ENCODE peak calls at places on chromosome 19, in four cellular contexts. M, R, W and S are unnamed samples.
A peak's percentile ranks its signal among the peaks of the same experiment; 100 is the strongest.

GRCh38 chr19:9863759-9864158 is 28.6 kb downstream of the PIN1 start:
- DNase-seq in M (no peak), R (no peak), W (no peak), S (no peak)

GRCh38 chr19:54107876-54108490 is 5.3 kb downstream of the NDUFA3 start:
- DNase-seq in W (no peak), R (peak; percentile 12), M (no peak), S (no peak)

GRCh38 chr19:54178581-54179261 is 5.8 kb upstream of the TMC4 start:
- DNase-seq in M (no peak), W (no peak), R (no peak), S (peak; percentile 52)

GRCh38 chr19:45331411-45331810 is 8.7 kb upstream of the CKM start:
- DNase-seq in M (peak; percentile 22), R (no peak), W (no peak), S (peak; percentile 61)

GRCh38 chr19:42216653-42217521 is 590 bp downstream of the DEDD2 start:
- DNase-seq in R (peak; percentile 79), M (peak; percentile 15), W (no peak), S (peak; percentile 44)

GRCh38 chr19:14006766-14007562 is 844 bp upstream of the RFX1 start:
- DNase-seq in M (no peak), R (peak; percentile 84), W (no peak), S (peak; percentile 70)

GRCh38 chr19:4584670-4585460 is 25.4 kb upstream of the SEMA6B start:
- DNase-seq in M (no peak), R (peak; percentile 54), W (no peak), S (no peak)

GRCh38 chr19:9309974-9310446 is 372 bp upstream of the ZNF699 start:
- DNase-seq in R (peak; percentile 90), M (no peak), W (no peak), S (peak; percentile 88)

GRCh38 chr19:43667524-43668405 is 2.2 kb downstream of the PLAUR start:
- DNase-seq in M (no peak), R (peak; percentile 94), W (no peak), S (no peak)

GRCh38 chr19:33497151-33497777 is 24.3 kb downstream of the PEPD start:
- DNase-seq in W (no peak), R (no peak), M (no peak), S (no peak)

GRCh38 chr19:35543280-35544109 is 1.9 kb upstream of the TMEM147 start:
- DNase-seq in M (no peak), R (no peak), W (no peak), S (no peak)

GRCh38 chr19:38376576-38376975 is 2.2 kb downstream of the PSMD8 start:
- DNase-seq in M (no peak), W (no peak), R (no peak), S (no peak)

GRCh38 chr19:1495051-1495798 is 4.2 kb downstream of the REEP6 start:
- DNase-seq in R (no peak), W (no peak), M (no peak), S (no peak)

GRCh38 chr19:55690769-55691545 is 15.9 kb downstream of the EPN1 start:
- DNase-seq in M (no peak), W (no peak), R (no peak), S (no peak)

GRCh38 chr19:46475976-46476375 is 4.6 kb upstream of the PNMA8A start:
- DNase-seq in R (no peak), M (no peak), W (no peak), S (no peak)

GRCh38 chr19:39031368-39032163 is 783 bp downstream of the FBXO27 start:
- DNase-seq in M (no peak), R (peak; percentile 97), W (peak; percentile 60), S (peak; percentile 93)

GRCh38 chr19:39913682-39914333 is 20.6 kb downstream of the FCGBP start:
- DNase-seq in M (no peak), W (no peak), R (no peak), S (no peak)

GRCh38 chr19:39599116-39599515 is 3.2 kb upstream of the LGALS13 start:
- DNase-seq in W (no peak), R (peak; percentile 25), M (peak; percentile 30), S (peak; percentile 17)

GRCh38 chr19:30927705-30928104 is 421.5 kb downstream of the TSHZ3 start:
- DNase-seq in M (no peak), R (no peak), W (no peak), S (no peak)

GRCh38 chr19:46511237-46511636 is 15.6 kb upstream of the PNMA8B start:
- DNase-seq in M (no peak), W (no peak), R (no peak), S (no peak)

GRCh38 chr19:3968556-3969434 is 2.1 kb downstream of the DAPK3 start:
- DNase-seq in M (peak; percentile 98), R (peak; percentile 50), W (no peak), S (peak; percentile 80)

GRCh38 chr19:41479757-41480191 is 36.8 kb downstream of the ERICH4 start:
- DNase-seq in R (peak; percentile 39), M (no peak), W (no peak), S (no peak)

GRCh38 chr19:10643166-10643967 is 10.8 kb upstream of the ILF3 start:
- DNase-seq in R (peak; percentile 4), M (no peak), W (no peak), S (no peak)

GRCh38 chr19:44887648-44888047 is 3.4 kb upstream of the TOMM40 start:
- DNase-seq in R (no peak), M (no peak), W (no peak), S (no peak)

GRCh38 chr19:46824887-46825730 is 25.5 kb downstream of the AP2S1 start:
- DNase-seq in R (no peak), M (no peak), W (no peak), S (no peak)

GRCh38 chr19:13277104-13277809 is 127.0 kb downstream of the IER2 start:
- DNase-seq in M (peak; percentile 66), W (peak; percentile 71), R (peak; percentile 80), S (peak; percentile 65)

GRCh38 chr19:47469719-47470118 is 2.0 kb downstream of the SLC8A2 start:
- DNase-seq in R (no peak), M (no peak), W (no peak), S (no peak)

GRCh38 chr19:6412111-6412999 is 12.3 kb downstream of the KHSRP start:
- DNase-seq in M (peak; percentile 49), W (no peak), R (peak; percentile 62), S (peak; percentile 69)
- TF ChIP-seq TARDBP in M (no peak), W (no peak), R (no peak), S (no peak)

DNA sequence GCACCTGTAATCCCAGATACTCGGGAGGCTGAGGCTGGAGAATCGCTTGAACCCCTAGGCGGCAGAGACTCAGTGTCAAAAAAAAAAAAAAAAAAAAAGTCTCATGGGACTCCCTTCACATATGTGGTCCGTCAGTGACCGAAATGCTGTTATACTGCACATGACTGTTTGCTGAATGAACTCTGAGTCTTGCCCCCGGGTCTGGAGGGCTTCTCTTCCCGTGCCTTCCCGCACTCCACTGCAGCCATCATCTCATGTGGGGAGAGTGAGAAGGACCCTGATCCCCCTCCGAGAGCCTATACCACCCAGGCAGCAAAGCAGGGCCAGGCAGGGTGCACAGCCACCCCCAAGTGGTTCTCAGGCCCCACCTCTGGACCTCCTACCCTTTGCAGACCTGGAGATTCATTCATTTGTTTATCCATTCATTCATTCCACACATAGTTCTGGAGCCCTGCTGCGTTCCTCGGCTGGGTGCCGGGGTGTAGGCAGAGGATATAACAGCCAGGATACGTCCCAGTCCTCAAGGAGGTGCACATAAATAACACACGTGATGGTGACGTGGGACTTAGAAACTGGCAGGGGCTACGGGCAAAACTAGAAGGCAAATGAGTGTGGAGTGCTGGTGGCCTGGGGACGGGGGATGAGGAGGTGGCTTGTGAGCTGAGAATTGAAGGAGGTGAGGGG is 14.2 kb downstream of the NDUFA11 start:
- DNase-seq in W (no peak), R (no peak), M (no peak), S (no peak)
- TF ChIP-seq FOXK2 in W (no peak), R (no peak), M (no peak), S (no peak)

DNA sequence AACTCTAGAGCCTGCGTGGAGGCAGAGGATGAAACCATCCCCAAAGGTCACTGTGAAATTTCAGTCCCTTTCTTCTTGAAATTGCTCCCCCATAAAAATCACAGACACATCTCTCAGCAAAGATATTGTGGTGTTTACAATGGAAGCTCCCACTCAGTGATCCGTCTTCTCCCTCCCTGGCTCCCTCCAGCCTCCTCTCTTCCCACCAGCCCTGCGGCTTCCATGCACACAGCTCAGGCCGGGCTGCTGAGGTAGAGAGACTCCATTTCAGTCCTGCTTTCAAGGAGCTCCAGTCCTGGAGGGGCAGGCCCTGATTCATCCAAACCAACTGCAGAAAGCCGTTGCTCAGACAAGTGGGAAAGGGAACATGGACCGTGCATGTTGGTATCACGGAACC is 24.0 kb upstream of the MIER2 start:
- DNase-seq in M (no peak), R (no peak), W (no peak), S (no peak)
- TF ChIP-seq TARDBP in M (no peak), R (no peak), W (no peak), S (no peak)

GRCh38 chr19:49196527-49197240 is 39.1 kb downstream of the TRPM4 start:
- DNase-seq in R (peak; percentile 2), M (no peak), W (no peak), S (no peak)
- TF ChIP-seq FOXK2 in R (no peak), M (no peak), W (no peak), S (no peak)

DNA sequence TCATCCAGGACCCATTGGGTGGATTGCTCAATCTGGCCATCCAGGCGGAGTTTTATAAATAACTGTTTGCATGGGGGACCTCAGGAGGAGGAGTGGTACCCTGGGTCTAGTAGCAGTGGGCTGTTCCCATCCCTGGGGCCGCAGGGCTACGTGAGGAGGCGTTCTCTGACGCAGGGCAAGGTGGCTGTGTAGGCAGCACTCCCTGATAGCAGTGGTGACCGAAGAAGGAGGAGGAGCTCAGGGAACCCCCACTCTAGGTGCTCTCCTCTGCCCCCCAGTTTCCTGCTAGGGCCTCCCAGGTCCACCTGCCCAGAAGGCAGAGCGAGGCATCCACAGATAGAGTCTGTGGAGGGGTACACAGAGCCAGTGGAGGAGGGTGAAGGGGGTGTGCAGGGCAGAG is 64.1 kb downstream of the CCNE1 start:
- DNase-seq in M (no peak), W (no peak), R (no peak), S (no peak)
- TF ChIP-seq TARDBP in M (no peak), W (no peak), R (no peak), S (no peak)

GRCh38 chr19:36771275-36772231 is 1.1 kb downstream of the ZNF850 start:
- DNase-seq in R (peak; percentile 50), M (peak; percentile 85), W (peak; percentile 26), S (no peak)
- TF ChIP-seq FOXK2 in R (no peak), M (no peak), W (no peak), S (no peak)

DNA sequence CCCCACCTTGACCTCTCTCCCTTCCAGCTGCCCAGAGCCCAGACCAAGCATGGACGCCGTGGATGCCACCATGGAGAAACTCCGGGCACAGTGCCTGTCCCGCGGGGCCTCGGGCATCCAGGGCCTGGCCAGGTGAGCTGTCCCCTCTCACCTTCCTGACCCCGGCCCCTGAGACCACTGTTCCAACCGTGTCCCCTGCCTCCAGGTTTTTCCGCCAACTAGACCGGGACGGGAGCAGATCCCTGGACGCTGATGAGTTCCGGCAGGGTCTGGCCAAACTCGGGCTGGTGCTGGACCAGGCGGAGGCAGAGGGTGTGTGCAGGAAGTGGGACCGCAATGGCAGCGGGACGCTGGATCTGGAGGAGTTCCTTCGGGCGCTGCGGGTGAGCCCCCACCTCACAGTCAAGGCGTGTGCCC is 312 bp downstream of the CAPS start:
- DNase-seq in M (no peak), W (no peak), R (no peak), S (no peak)
- TF ChIP-seq TARDBP in M (no peak), W (no peak), R (no peak), S (no peak)